ENCODE peak calls at places on chromosome 7, in five cellular contexts. K is neural crest cell, I is chondrocyte, N is transverse colon, Y is cardiac muscle cell. W is an unnamed sample.

GRCh38 chr7:138654616-138655015 is 46.5 kb downstream of the SVOPL start:
- DNase-seq in K (no peak), I (no peak), N (no peak), Y (no peak), W (no peak)

GRCh38 chr7:15853832-15854470 is 167.5 kb upstream of the MEOX2 start:
- DNase-seq in K (no peak), I (no peak), N (no peak), Y (peak), W (no peak)

GRCh38 chr7:83267141-83267631 is 104.5 kb upstream of the PCLO start:
- DNase-seq in K (no peak), I (no peak), N (no peak), Y (peak), W (no peak)

GRCh38 chr7:46189255-46189790 is 268.3 kb upstream of the IGFBP3 start:
- DNase-seq in K (no peak), I (no peak), N (no peak), Y (no peak), W (no peak)

GRCh38 chr7:134605978-134606923 is 40.4 kb upstream of the BPGM start:
- DNase-seq in K (peak), I (no peak), N (peak), Y (peak), W (no peak)

GRCh38 chr7:52540041-52540440 is 495.4 kb upstream of the POM121L12 start:
- DNase-seq in K (no peak), I (no peak), N (no peak), Y (no peak), W (no peak)

GRCh38 chr7:2978403-2978802 is 65.3 kb downstream of the CARD11 start:
- DNase-seq in K (no peak), I (peak), N (peak), Y (peak), W (no peak)

GRCh38 chr7:445020-445419 is 74.6 kb downstream of the PDGFA start:
- DNase-seq in K (no peak), I (no peak), N (no peak), Y (no peak), W (no peak)

GRCh38 chr7:91082038-91082437 is 182.2 kb upstream of the FZD1 start:
- DNase-seq in K (no peak), I (no peak), N (no peak), Y (peak), W (no peak)

GRCh38 chr7:107917770-107918651 is 27.0 kb downstream of the DLD start:
- DNase-seq in K (no peak), I (no peak), N (no peak), Y (no peak), W (no peak)

GRCh38 chr7:1236132-1236655 is 3.5 kb downstream of the UNCX start:
- DNase-seq in K (no peak), I (no peak), N (no peak), Y (no peak), W (no peak)

GRCh38 chr7:2115739-2116065 is 117.0 kb downstream of the MAD1L1 start:
- DNase-seq in K (no peak), I (no peak), N (no peak), Y (no peak), W (no peak)

GRCh38 chr7:107958764-107959526 is 44.0 kb downstream of the LAMB1 start:
- DNase-seq in K (no peak), I (no peak), N (no peak), Y (peak), W (no peak)

GRCh38 chr7:15845868-15846267 is 159.4 kb upstream of the MEOX2 start:
- DNase-seq in K (no peak), I (no peak), N (no peak), Y (no peak), W (no peak)

GRCh38 chr7:47435889-47436312 is 146.0 kb downstream of the TNS3 start:
- DNase-seq in K (peak), I (no peak), N (peak), Y (peak), W (no peak)

GRCh38 chr7:90944021-90944420 is 320.2 kb upstream of the FZD1 start:
- DNase-seq in K (no peak), I (no peak), N (no peak), Y (no peak), W (no peak)

GRCh38 chr7:105219771-105220160 is 169.0 kb downstream of the SRPK2 start:
- DNase-seq in K (no peak), I (no peak), N (no peak), Y (peak), W (no peak)

GRCh38 chr7:158473238-158473637 is 114.4 kb downstream of the PTPRN2 start:
- DNase-seq in K (peak), I (no peak), N (no peak), Y (no peak), W (no peak)

GRCh38 chr7:33040803-33041516 is 21.6 kb downstream of the NT5C3A start:
- DNase-seq in K (no peak), I (no peak), N (peak), Y (peak), W (no peak)

GRCh38 chr7:5629941-5630340 is 151.5 kb downstream of the RNF216 start:
- DNase-seq in K (no peak), I (no peak), N (no peak), Y (peak), W (peak)
- TF ChIP-seq CTCF in K (no peak), I (peak), N (no peak), Y (no peak), W (no peak)

GRCh38 chr7:127760436-127761031 is 108.5 kb downstream of the SND1 start:
- DNase-seq in K (no peak), I (no peak), N (no peak), Y (no peak), W (no peak)

GRCh38 chr7:127759945-127760421 is 108.0 kb downstream of the SND1 start:
- DNase-seq in K (no peak), I (no peak), N (no peak), Y (no peak), W (no peak)

GRCh38 chr7:127758105-127758504 is 106.1 kb downstream of the SND1 start:
- DNase-seq in K (no peak), I (no peak), N (no peak), Y (peak), W (no peak)

GRCh38 chr7:127761196-127761595 is 109.2 kb downstream of the SND1 start:
- DNase-seq in K (no peak), I (no peak), N (no peak), Y (no peak), W (no peak)

DNA sequence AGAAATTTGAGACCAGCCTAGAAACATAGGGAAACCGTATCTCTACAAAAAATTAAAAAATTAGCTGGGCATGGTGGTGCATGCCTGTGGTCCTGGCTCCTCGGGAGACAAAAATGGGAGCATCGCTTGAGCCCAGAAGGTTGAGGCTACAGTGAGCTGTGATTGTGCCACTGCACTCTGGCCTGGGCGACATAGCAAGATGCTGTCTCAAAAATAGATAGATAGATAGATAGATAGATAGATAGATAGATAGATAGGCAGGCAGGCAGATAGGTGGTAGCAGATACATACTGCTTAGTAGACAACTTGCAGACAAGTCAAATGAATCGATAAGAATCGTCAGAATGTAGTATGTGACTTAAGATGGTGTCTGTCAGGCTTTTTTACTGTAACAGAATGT is 106.9 kb downstream of the SND1 start:
- DNase-seq in K (no peak), I (no peak), N (no peak), Y (no peak), W (no peak)
- TF ChIP-seq CTCF in K (no peak), I (no peak), N (no peak), Y (no peak), W (no peak)

GRCh38 chr7:133207687-133208086 is 45.2 kb upstream of the EXOC4 start:
- DNase-seq in K (no peak), I (no peak), N (no peak), Y (peak), W (no peak)
- TF ChIP-seq CTCF in K (peak), I (peak), N (no peak), Y (no peak), W (no peak)

GRCh38 chr7:6536262-6536770 is 14.9 kb downstream of the GRID2IP start:
- DNase-seq in K (no peak), I (no peak), N (peak), Y (peak), W (no peak)

GRCh38 chr7:6532516-6532915 is 18.7 kb downstream of the GRID2IP start:
- DNase-seq in K (no peak), I (no peak), N (no peak), Y (no peak), W (no peak)

GRCh38 chr7:6533893-6534804 is 17.1 kb downstream of the GRID2IP start:
- DNase-seq in K (no peak), I (no peak), N (peak), Y (no peak), W (no peak)

GRCh38 chr7:6531492-6532279 is 19.6 kb downstream of the GRID2IP start:
- DNase-seq in K (no peak), I (no peak), N (no peak), Y (no peak), W (no peak)

GRCh38 chr7:6536899-6537298 is 14.4 kb downstream of the GRID2IP start:
- DNase-seq in K (peak), I (no peak), N (no peak), Y (peak), W (no peak)
- TF ChIP-seq CTCF in K (no peak), I (no peak), N (no peak), Y (no peak), W (no peak)

GRCh38 chr7:37097276-37097675 is 351.4 kb downstream of the ELMO1 start:
- DNase-seq in K (no peak), I (no peak), N (no peak), Y (no peak), W (no peak)
- TF ChIP-seq CTCF in K (no peak), I (peak), N (no peak), Y (no peak), W (no peak)

DNA sequence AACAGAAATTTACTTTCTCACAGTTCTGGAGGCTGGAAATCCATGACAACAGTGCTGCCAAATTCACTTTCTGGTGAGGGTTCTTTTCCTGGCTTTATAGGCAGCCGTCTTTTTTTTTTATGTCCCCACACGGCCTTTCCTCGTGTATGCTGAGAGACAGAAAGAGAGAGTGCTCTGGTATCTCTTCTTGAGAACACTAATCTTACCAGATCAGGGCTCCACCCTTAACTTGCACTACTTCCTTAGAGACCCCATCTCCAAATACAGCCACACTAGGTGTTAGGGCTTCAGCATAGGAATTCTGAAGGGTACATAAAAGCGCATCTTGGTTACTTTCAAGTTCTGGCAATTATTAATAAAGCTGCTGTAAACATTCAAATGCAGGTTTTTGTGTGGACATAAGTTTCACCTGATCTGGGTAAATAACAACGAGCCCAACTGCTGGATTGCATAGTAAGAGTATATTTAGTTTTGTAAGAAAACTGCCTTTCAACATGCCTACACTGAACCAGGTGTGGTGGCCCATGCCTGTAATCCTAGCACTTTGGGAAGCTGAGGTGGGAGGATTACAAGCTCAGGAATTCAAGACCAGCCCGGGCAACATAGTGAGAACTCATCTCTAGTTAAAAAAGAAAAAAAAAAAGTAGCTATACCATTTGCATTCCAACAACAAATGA is 8.2 kb upstream of the C1GALT1 start:
- DNase-seq in K (no peak), I (no peak), N (no peak), Y (no peak), W (no peak)
- TF ChIP-seq CTCF in K (no peak), I (no peak), N (no peak), Y (no peak), W (no peak)

DNA sequence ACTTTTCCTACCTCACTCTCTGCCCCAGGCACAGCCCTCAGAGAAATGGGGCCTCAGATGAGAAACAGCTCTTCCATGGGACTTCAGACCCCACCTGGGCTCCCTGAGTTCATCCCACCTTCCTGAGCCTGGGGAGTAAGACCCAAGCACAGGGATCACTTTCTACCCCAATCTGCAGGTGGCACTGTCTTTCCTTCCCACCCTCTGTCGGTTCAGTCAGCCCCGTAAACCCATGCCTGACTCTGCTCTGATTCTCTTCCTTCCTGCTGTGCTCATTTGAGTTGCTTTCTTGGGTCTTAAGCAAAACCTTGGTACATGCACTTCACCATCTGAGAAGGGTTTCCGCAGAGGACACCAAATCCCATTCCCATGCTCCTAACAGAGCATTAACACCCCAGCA is 306.4 kb upstream of the CDC14C start:
- DNase-seq in K (no peak), I (no peak), N (no peak), Y (no peak), W (no peak)
- TF ChIP-seq CTCF in K (no peak), I (no peak), N (no peak), Y (no peak), W (no peak)

DNA sequence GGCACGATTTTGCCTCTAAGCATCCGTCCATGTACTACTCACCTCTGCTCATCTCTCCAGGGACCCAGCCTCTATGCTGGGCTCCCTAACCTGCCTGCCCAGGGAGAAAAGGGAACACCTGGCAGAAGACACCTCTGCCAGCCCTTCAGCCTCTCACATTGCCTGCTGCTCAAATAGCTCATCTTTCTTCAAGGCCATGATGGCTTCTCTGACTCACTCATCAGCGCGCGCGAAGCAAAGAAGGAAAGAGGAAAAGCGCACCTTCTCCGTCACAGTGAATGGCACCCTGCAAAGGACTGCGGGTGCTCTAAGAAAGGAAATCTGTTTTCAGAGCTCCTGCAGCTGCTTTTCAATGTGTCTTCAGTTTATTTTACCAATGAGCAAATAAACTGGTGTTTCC is 174.0 kb downstream of the PRKAG2 start:
- DNase-seq in K (no peak), I (no peak), N (no peak), Y (no peak), W (no peak)
- TF ChIP-seq CTCF in K (no peak), I (no peak), N (no peak), Y (no peak), W (no peak)